ENCODE peak calls at places on chromosomes 12 and 14, in four cellular contexts. One of them, this sample, is unnamed.

GRCh38 chr14:59484611-59485174 is 376 bp downstream of the JKAMP start:
- DNase-seq in fibroblast of lung: peak
- DNase-seq in fibroblast of the aortic adventitia: no peak
- DNase-seq in AG10803: peak
- DNase-seq in this sample: peak

GRCh38 chr12:12294215-12295005 is 27.6 kb upstream of the LRP6 start:
- DNase-seq in fibroblast of lung: peak
- DNase-seq in fibroblast of the aortic adventitia: peak
- DNase-seq in AG10803: peak
- DNase-seq in this sample: no peak

GRCh38 chr12:7642876-7643309 is 22.8 kb downstream of the APOBEC1 start:
- DNase-seq in fibroblast of lung: peak
- DNase-seq in fibroblast of the aortic adventitia: peak
- DNase-seq in AG10803: no peak
- DNase-seq in this sample: peak

GRCh38 chr12:65330341-65330740 is 51.9 kb downstream of the MSRB3 start:
- DNase-seq in fibroblast of lung: peak
- DNase-seq in fibroblast of the aortic adventitia: no peak
- DNase-seq in AG10803: no peak
- DNase-seq in this sample: no peak

GRCh38 chr14:75724414-75725204 is 63.6 kb downstream of the TTLL5 start:
- DNase-seq in fibroblast of lung: no peak
- DNase-seq in fibroblast of the aortic adventitia: no peak
- DNase-seq in AG10803: no peak
- DNase-seq in this sample: no peak

GRCh38 chr12:96193725-96194571 is at the start of gene ELK3:
- DNase-seq in fibroblast of lung: peak
- DNase-seq in fibroblast of the aortic adventitia: peak
- DNase-seq in AG10803: peak
- DNase-seq in this sample: peak

GRCh38 chr12:127263621-127264020 is 1003.3 kb upstream of the TMEM132C start:
- DNase-seq in fibroblast of lung: peak
- DNase-seq in fibroblast of the aortic adventitia: no peak
- DNase-seq in AG10803: peak
- DNase-seq in this sample: no peak

GRCh38 chr14:23237772-23238594 is at the start of gene RNF212B:
- DNase-seq in fibroblast of lung: peak
- DNase-seq in fibroblast of the aortic adventitia: peak
- DNase-seq in AG10803: peak
- DNase-seq in this sample: peak

GRCh38 chr12:53045646-53046045 is 4.2 kb upstream of the TNS2 start:
- DNase-seq in fibroblast of lung: no peak
- DNase-seq in fibroblast of the aortic adventitia: peak
- DNase-seq in AG10803: no peak
- DNase-seq in this sample: no peak

GRCh38 chr12:52232916-52233461 is at the start of gene KRT7:
- DNase-seq in fibroblast of lung: no peak
- DNase-seq in fibroblast of the aortic adventitia: no peak
- DNase-seq in AG10803: no peak
- DNase-seq in this sample: no peak

GRCh38 chr14:73762375-73762822 is 48.2 kb upstream of the PNMA1 start:
- DNase-seq in fibroblast of lung: no peak
- DNase-seq in fibroblast of the aortic adventitia: no peak
- DNase-seq in AG10803: no peak
- DNase-seq in this sample: no peak
- H3K4me3 ChIP-seq in fibroblast of lung: no peak
- H3K4me3 ChIP-seq in fibroblast of the aortic adventitia: no peak
- H3K4me3 ChIP-seq in AG10803: no peak
- H3K4me3 ChIP-seq in this sample: no peak

GRCh38 chr12:128823916-128824839 is at the start of gene SLC15A4:
- DNase-seq in fibroblast of lung: peak
- DNase-seq in fibroblast of the aortic adventitia: peak
- DNase-seq in AG10803: peak
- DNase-seq in this sample: peak
- H3K4me3 ChIP-seq in fibroblast of lung: peak
- H3K4me3 ChIP-seq in fibroblast of the aortic adventitia: peak
- H3K4me3 ChIP-seq in AG10803: peak
- H3K4me3 ChIP-seq in this sample: peak

DNA sequence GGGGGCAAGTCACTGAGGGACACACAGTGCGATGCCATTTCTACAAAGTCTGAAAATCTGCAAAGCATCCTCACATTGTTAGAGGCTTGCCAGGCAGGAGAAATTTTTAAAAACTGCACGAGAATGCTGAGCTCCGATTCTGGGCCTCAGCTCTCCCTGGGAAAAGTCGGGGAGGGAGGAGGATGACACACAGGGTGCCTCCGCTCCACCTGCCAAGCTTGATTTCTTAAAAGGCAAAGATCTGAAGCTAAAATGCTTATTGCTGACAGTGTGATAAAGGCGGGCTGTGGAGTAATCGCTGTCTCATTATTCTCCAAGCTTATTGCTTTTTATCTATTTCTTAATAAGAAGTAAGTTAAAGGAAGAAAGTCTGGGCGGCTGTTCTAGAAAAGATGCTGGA is 55.1 kb downstream of the CCDC85C start:
- DNase-seq in fibroblast of lung: no peak
- DNase-seq in fibroblast of the aortic adventitia: no peak
- DNase-seq in AG10803: no peak
- DNase-seq in this sample: no peak
- H3K4me3 ChIP-seq in fibroblast of lung: no peak
- H3K4me3 ChIP-seq in fibroblast of the aortic adventitia: no peak
- H3K4me3 ChIP-seq in AG10803: no peak
- H3K4me3 ChIP-seq in this sample: no peak

DNA sequence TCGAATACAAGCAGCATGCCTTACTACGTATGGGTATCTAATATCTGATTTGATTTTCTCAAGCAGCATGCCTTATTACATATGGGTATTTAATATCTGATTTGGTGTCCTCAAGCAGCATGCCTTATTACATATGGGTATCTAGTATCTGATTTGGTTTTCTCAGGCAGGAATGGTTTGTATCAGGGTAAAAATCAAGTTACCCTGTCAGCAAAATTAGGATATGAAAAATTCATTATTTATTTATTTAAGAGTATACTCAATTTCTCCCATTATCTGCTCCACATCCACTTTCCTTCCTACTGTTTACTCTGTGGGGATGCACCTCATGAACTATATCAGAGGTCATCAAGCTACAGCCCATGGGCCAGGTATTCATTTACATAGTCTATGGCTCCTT is 21.9 kb downstream of the ZNF891 start:
- DNase-seq in fibroblast of lung: no peak
- DNase-seq in fibroblast of the aortic adventitia: no peak
- DNase-seq in AG10803: no peak
- DNase-seq in this sample: no peak
- H3K4me3 ChIP-seq in fibroblast of lung: no peak
- H3K4me3 ChIP-seq in fibroblast of the aortic adventitia: no peak
- H3K4me3 ChIP-seq in AG10803: no peak
- H3K4me3 ChIP-seq in this sample: no peak

GRCh38 chr12:114669501-114670256 is 14.3 kb downstream of the TBX3 start:
- DNase-seq in fibroblast of lung: peak
- DNase-seq in fibroblast of the aortic adventitia: no peak
- DNase-seq in AG10803: peak
- DNase-seq in this sample: no peak
- H3K4me3 ChIP-seq in fibroblast of lung: peak
- H3K4me3 ChIP-seq in fibroblast of the aortic adventitia: no peak
- H3K4me3 ChIP-seq in AG10803: peak
- H3K4me3 ChIP-seq in this sample: no peak

GRCh38 chr12:91778091-91778819 is 367.4 kb downstream of the BTG1 start:
- DNase-seq in fibroblast of lung: peak
- DNase-seq in fibroblast of the aortic adventitia: peak
- DNase-seq in AG10803: peak
- DNase-seq in this sample: no peak
- H3K4me3 ChIP-seq in fibroblast of lung: no peak
- H3K4me3 ChIP-seq in fibroblast of the aortic adventitia: no peak
- H3K4me3 ChIP-seq in AG10803: no peak
- H3K4me3 ChIP-seq in this sample: no peak

DNA sequence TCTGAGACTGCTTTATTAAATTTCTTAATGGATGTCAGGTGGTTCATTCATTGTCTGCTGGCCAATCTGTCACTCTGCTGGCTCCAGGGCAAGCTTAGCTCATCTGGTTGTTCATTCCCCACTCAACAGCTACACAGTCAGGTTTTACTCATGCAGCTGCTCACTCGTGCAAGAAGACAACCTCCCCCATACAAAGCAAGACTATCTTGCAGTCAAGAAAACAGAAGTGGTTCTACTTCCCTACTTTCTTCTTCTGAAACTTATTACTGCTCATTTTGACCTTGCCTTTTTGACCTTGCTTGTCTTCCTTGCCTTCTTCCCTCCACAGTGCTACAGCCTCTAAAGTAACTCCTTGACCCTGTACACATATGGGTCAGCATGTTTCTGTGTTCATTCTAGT is 277.9 kb downstream of the SSPN start:
- DNase-seq in fibroblast of lung: peak
- DNase-seq in fibroblast of the aortic adventitia: peak
- DNase-seq in AG10803: no peak
- DNase-seq in this sample: no peak
- H3K4me3 ChIP-seq in fibroblast of lung: no peak
- H3K4me3 ChIP-seq in fibroblast of the aortic adventitia: no peak
- H3K4me3 ChIP-seq in AG10803: no peak
- H3K4me3 ChIP-seq in this sample: no peak